ENCODE peak calls at places on chromosomes 11 and 22, in ten cellular contexts. K, Y, O, B, L, U, H, F, T and M are unnamed samples.

GRCh38 chr11:98732947-98733346 is 287.8 kb upstream of the CNTN5 start:
- DNase-seq in K (no peak), Y (no peak), O (no peak), B (no peak), L (no peak), U (no peak), H (no peak), F (no peak), T (no peak), M (no peak)

GRCh38 chr22:38715176-38715764 is 9.5 kb downstream of the GTPBP1 start:
- DNase-seq in K (no peak), Y (no peak), O (no peak), B (no peak), L (no peak), U (no peak), H (no peak), F (no peak), T (no peak), M (no peak)

GRCh38 chr22:36411589-36412258 is 24.0 kb upstream of the MYH9 start:
- DNase-seq in K (peak), Y (no peak), O (no peak), B (no peak), L (peak), U (no peak), H (no peak), F (no peak), T (no peak), M (no peak)

GRCh38 chr11:106238704-106239360 is 161.4 kb downstream of the AASDHPPT start:
- DNase-seq in K (no peak), Y (no peak), O (no peak), B (no peak), L (no peak), U (no peak), H (no peak), F (no peak), T (no peak), M (no peak)

GRCh38 chr22:23376256-23376655 is 195.9 kb downstream of the BCR start:
- DNase-seq in K (peak), Y (no peak), O (no peak), B (no peak), L (no peak), U (peak), H (peak), F (no peak), T (peak), M (peak)

GRCh38 chr11:2930705-2931415 is 1.6 kb upstream of the PHLDA2 start:
- DNase-seq in K (no peak), Y (peak), O (peak), B (peak), L (peak), U (peak), H (peak), F (no peak), T (peak), M (no peak)

GRCh38 chr11:37788141-37788877 is 1190.3 kb upstream of the RAG2 start:
- DNase-seq in K (no peak), Y (no peak), O (peak), B (peak), L (no peak), U (peak), H (peak), F (no peak), T (no peak), M (no peak)

GRCh38 chr11:47175746-47176327 is 842 bp downstream of the ARFGAP2 start:
- DNase-seq in K (no peak), Y (no peak), O (no peak), B (no peak), L (no peak), U (no peak), H (no peak), F (no peak), T (no peak), M (no peak)

GRCh38 chr11:34446389-34446788 is 7.7 kb downstream of the CAT start:
- DNase-seq in K (no peak), Y (no peak), O (no peak), B (no peak), L (no peak), U (no peak), H (no peak), F (no peak), T (no peak), M (no peak)

GRCh38 chr11:45677811-45678515 is 12.5 kb upstream of the CHST1 start:
- DNase-seq in K (no peak), Y (no peak), O (no peak), B (no peak), L (no peak), U (no peak), H (no peak), F (no peak), T (no peak), M (no peak)

GRCh38 chr22:22556995-22557925 is 1.8 kb downstream of the PRAME start:
- DNase-seq in K (no peak), Y (no peak), O (no peak), B (no peak), L (no peak), U (no peak), H (no peak), F (no peak), T (peak), M (no peak)

GRCh38 chr11:15412054-15412453 is 297.3 kb downstream of the INSC start:
- DNase-seq in K (no peak), Y (no peak), O (no peak), B (no peak), L (no peak), U (no peak), H (no peak), F (no peak), T (no peak), M (no peak)

GRCh38 chr11:64605248-64605560 is 14.2 kb downstream of the SLC22A12 start:
- DNase-seq in K (no peak), Y (no peak), O (no peak), B (no peak), L (no peak), U (no peak), H (no peak), F (no peak), T (no peak), M (no peak)

GRCh38 chr11:46381046-46381835 is at the start of gene MDK:
- DNase-seq in K (no peak), Y (no peak), O (no peak), B (no peak), L (no peak), U (no peak), H (peak), F (no peak), T (peak), M (peak)

GRCh38 chr22:41656515-41656914 is 32.2 kb downstream of the SNU13 start:
- DNase-seq in K (peak), Y (no peak), O (no peak), B (no peak), L (no peak), U (no peak), H (no peak), F (no peak), T (no peak), M (no peak)

GRCh38 chr11:68317147-68317785 is 4.9 kb downstream of the LRP5 start:
- DNase-seq in K (no peak), Y (no peak), O (no peak), B (no peak), L (no peak), U (no peak), H (no peak), F (no peak), T (no peak), M (peak)

GRCh38 chr11:43830928-43831440 is 49.6 kb upstream of the ALKBH3 start:
- DNase-seq in K (no peak), Y (no peak), O (peak), B (peak), L (peak), U (peak), H (peak), F (no peak), T (no peak), M (peak)

GRCh38 chr11:63592975-63593395 is 21.2 kb downstream of the PLAAT3 start:
- DNase-seq in K (peak), Y (no peak), O (no peak), B (peak), L (no peak), U (peak), H (peak), F (no peak), T (peak), M (no peak)

GRCh38 chr22:50526849-50527801 is 1.7 kb upstream of the SCO2 start:
- DNase-seq in K (no peak), Y (no peak), O (peak), B (no peak), L (peak), U (no peak), H (peak), F (no peak), T (peak), M (peak)

GRCh38 chr22:26581026-26581425 is 8.9 kb downstream of the TPST2 start:
- DNase-seq in K (no peak), Y (no peak), O (no peak), B (no peak), L (no peak), U (no peak), H (no peak), F (no peak), T (no peak), M (no peak)